ENCODE peak calls at places on chromosomes 6 and 20, in four cellular contexts. One of them, this sample, is unnamed.

GRCh38 chr6:39092124-39092523 is 22.9 kb downstream of the SAYSD1 start:
- DNase-seq in DND-41: no peak
- DNase-seq in astrocyte: no peak
- DNase-seq in CD8-positive, alpha-beta memory T cell: no peak
- DNase-seq in this sample: no peak

GRCh38 chr6:149483302-149483701 is 1.5 kb downstream of the ZC3H12D start:
- DNase-seq in DND-41: no peak
- DNase-seq in astrocyte: no peak
- DNase-seq in CD8-positive, alpha-beta memory T cell: no peak
- DNase-seq in this sample: no peak

GRCh38 chr6:115634899-115635298 is 425.8 kb downstream of the FRK start:
- DNase-seq in DND-41: no peak
- DNase-seq in astrocyte: no peak
- DNase-seq in CD8-positive, alpha-beta memory T cell: no peak
- DNase-seq in this sample: no peak

GRCh38 chr20:13745784-13746183 is 38.9 kb downstream of the ESF1 start:
- DNase-seq in DND-41: no peak
- DNase-seq in astrocyte: no peak
- DNase-seq in CD8-positive, alpha-beta memory T cell: no peak
- DNase-seq in this sample: no peak

GRCh38 chr6:153146413-153146812 is 15.3 kb upstream of the RGS17 start:
- DNase-seq in DND-41: no peak
- DNase-seq in astrocyte: no peak
- DNase-seq in CD8-positive, alpha-beta memory T cell: no peak
- DNase-seq in this sample: no peak

GRCh38 chr6:89353702-89354392 is 1.3 kb upstream of the UBE2J1 start:
- DNase-seq in DND-41: no peak
- DNase-seq in astrocyte: no peak
- DNase-seq in CD8-positive, alpha-beta memory T cell: no peak
- DNase-seq in this sample: no peak

GRCh38 chr6:82073484-82073883 is 174.1 kb downstream of the IBTK start:
- DNase-seq in DND-41: no peak
- DNase-seq in astrocyte: no peak
- DNase-seq in CD8-positive, alpha-beta memory T cell: no peak
- DNase-seq in this sample: no peak

GRCh38 chr6:32627249-32627648 is 10.0 kb upstream of the HLA-DQA1 start:
- DNase-seq in DND-41: no peak
- DNase-seq in astrocyte: no peak
- DNase-seq in CD8-positive, alpha-beta memory T cell: no peak
- DNase-seq in this sample: no peak

GRCh38 chr20:25011261-25011660 is 18.7 kb upstream of the APMAP start:
- DNase-seq in DND-41: no peak
- DNase-seq in astrocyte: no peak
- DNase-seq in CD8-positive, alpha-beta memory T cell: no peak
- DNase-seq in this sample: no peak

GRCh38 chr6:163780993-163781392 is 366.5 kb downstream of the QKI start:
- DNase-seq in DND-41: no peak
- DNase-seq in astrocyte: peak
- DNase-seq in CD8-positive, alpha-beta memory T cell: no peak
- DNase-seq in this sample: no peak

GRCh38 chr20:48192109-48192508 is 406.8 kb upstream of the SULF2 start:
- DNase-seq in DND-41: no peak
- DNase-seq in astrocyte: no peak
- DNase-seq in CD8-positive, alpha-beta memory T cell: no peak
- DNase-seq in this sample: no peak

GRCh38 chr20:49889245-49889942 is 25.9 kb downstream of the SPATA2 start:
- DNase-seq in DND-41: no peak
- DNase-seq in astrocyte: no peak
- DNase-seq in CD8-positive, alpha-beta memory T cell: no peak
- DNase-seq in this sample: no peak

GRCh38 chr6:76555090-76555489 is 482.6 kb upstream of the IMPG1 start:
- DNase-seq in DND-41: no peak
- DNase-seq in astrocyte: no peak
- DNase-seq in CD8-positive, alpha-beta memory T cell: no peak
- DNase-seq in this sample: no peak

GRCh38 chr6:26193467-26194328 is 106.5 kb downstream of the HFE start:
- DNase-seq in DND-41: no peak
- DNase-seq in astrocyte: no peak
- DNase-seq in CD8-positive, alpha-beta memory T cell: no peak
- DNase-seq in this sample: no peak

GRCh38 chr6:26195924-26196845 is 109.0 kb downstream of the HFE start:
- DNase-seq in DND-41: peak
- DNase-seq in astrocyte: no peak
- DNase-seq in CD8-positive, alpha-beta memory T cell: no peak
- DNase-seq in this sample: peak

GRCh38 chr6:26195376-26195923 is 108.2 kb downstream of the HFE start:
- DNase-seq in DND-41: peak
- DNase-seq in astrocyte: peak
- DNase-seq in CD8-positive, alpha-beta memory T cell: peak
- DNase-seq in this sample: peak

GRCh38 chr6:26194774-26195375 is 107.6 kb downstream of the HFE start:
- DNase-seq in DND-41: no peak
- DNase-seq in astrocyte: no peak
- DNase-seq in CD8-positive, alpha-beta memory T cell: no peak
- DNase-seq in this sample: no peak

DNA sequence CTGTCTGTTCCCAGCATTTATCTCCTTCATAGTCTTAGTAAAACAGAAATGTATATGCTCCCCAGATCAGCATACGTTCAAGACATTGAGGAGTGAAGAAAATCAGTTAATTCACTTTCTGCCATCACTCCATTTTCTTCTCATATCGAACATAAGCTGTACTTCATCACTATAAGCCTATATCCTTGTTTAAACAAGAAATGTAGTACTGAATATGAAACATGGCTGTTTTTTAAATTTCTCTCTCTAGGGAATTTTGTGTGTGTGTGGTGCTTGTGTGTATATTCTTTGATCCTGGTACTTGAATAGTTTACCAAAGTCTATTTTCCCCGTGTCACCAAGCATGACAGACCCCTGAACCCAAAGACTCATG is 107.1 kb downstream of the HFE start:
- DNase-seq in DND-41: no peak
- DNase-seq in astrocyte: no peak
- DNase-seq in CD8-positive, alpha-beta memory T cell: no peak
- DNase-seq in this sample: no peak
- H3K27ac ChIP-seq in DND-41: peak
- H3K27ac ChIP-seq in astrocyte: peak
- H3K27ac ChIP-seq in CD8-positive, alpha-beta memory T cell: peak
- H3K27ac ChIP-seq in this sample: peak

GRCh38 chr6:167827062-167827587 is 414 bp downstream of the AFDN start:
- DNase-seq in DND-41: no peak
- DNase-seq in astrocyte: no peak
- DNase-seq in CD8-positive, alpha-beta memory T cell: no peak
- DNase-seq in this sample: peak

GRCh38 chr6:167826230-167827061 is at the start of gene AFDN:
- DNase-seq in DND-41: no peak
- DNase-seq in astrocyte: no peak
- DNase-seq in CD8-positive, alpha-beta memory T cell: peak
- DNase-seq in this sample: peak

GRCh38 chr6:167828325-167828956 is 1.7 kb downstream of the AFDN start:
- DNase-seq in DND-41: no peak
- DNase-seq in astrocyte: no peak
- DNase-seq in CD8-positive, alpha-beta memory T cell: no peak
- DNase-seq in this sample: no peak

GRCh38 chr6:167829513-167829912 is 2.8 kb downstream of the AFDN start:
- DNase-seq in DND-41: no peak
- DNase-seq in astrocyte: peak
- DNase-seq in CD8-positive, alpha-beta memory T cell: no peak
- DNase-seq in this sample: no peak

GRCh38 chr6:167827588-167828324 is 1.0 kb downstream of the AFDN start:
- DNase-seq in DND-41: no peak
- DNase-seq in astrocyte: no peak
- DNase-seq in CD8-positive, alpha-beta memory T cell: no peak
- DNase-seq in this sample: peak
- H3K4me3 ChIP-seq in DND-41: no peak
- H3K4me3 ChIP-seq in astrocyte: peak
- H3K4me3 ChIP-seq in CD8-positive, alpha-beta memory T cell: peak
- H3K4me3 ChIP-seq in this sample: peak

DNA sequence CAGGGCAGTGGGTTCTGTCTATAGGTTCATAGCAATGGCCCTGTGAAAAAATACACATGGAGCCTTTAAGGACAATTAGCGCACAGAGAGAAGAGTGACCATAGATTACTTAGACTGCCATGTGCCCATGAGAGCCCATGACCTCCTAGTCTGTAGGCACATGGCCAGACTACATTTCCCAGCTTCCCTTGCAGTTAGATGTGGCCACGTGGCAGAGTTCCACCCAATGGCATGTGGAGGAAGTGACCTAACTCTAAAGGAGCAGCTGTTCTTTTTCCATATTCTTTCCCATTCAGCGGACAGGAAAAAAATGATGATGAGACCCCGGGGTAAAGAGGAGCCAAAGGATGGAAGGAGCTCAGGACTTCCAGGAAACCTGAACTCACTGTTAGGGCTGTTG is 116.7 kb downstream of the CBLN4 start:
- DNase-seq in DND-41: no peak
- DNase-seq in astrocyte: no peak
- DNase-seq in CD8-positive, alpha-beta memory T cell: no peak
- DNase-seq in this sample: no peak
- H3K27ac ChIP-seq in DND-41: no peak
- H3K27ac ChIP-seq in astrocyte: no peak
- H3K27ac ChIP-seq in CD8-positive, alpha-beta memory T cell: no peak
- H3K27ac ChIP-seq in this sample: no peak

DNA sequence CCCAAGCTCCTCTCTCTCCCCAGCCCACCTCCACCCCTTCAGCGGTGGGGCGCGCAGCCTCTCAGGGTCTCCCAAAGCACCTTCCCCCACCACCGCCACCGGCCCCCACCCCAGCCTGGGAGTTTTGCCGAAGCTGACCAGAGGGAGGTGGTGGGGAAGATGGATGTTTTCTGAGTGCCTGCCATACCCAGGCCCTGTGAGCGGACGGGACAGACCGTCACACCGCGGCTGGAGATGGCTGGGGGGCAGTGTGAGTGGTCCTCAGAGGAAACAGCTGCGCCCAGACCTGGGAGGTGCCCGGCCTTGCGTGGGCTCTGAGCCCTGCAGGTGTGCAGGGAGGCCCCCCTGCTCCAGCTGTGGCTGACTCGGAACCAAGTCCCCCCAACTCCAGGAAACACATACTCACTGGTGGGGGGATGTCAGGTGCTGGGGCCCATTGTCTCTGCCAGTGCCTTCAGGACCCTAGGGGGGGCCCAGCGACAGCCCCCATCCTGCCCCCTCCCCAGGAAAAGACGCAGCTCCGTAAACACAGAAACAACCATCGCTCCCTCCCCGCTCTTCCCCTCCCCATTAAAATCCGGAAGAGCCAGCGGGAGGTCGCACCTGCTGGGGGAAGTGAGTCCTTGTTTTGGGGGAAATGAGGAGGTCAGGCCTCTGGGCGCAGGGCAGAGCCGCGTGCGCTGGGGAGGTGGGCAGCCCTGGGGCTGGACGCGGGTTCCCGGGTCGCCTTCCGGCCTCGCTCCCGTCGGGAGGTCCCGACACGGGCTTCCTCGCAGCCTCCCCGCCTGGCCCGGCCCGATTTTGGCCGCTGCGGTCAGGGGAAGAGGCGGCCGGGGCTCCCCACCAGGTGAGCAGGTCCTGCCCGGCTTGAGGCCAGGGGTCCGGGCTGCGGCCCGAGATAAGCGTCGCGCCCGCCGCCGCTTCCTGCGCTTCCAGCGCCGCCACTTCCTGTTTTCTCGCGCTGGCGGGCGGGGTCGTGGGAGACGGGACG is 6.1 kb downstream of the C20orf204 start:
- DNase-seq in DND-41: peak
- DNase-seq in astrocyte: no peak
- DNase-seq in CD8-positive, alpha-beta memory T cell: no peak
- DNase-seq in this sample: no peak
- H3K4me3 ChIP-seq in DND-41: peak
- H3K4me3 ChIP-seq in astrocyte: no peak
- H3K4me3 ChIP-seq in CD8-positive, alpha-beta memory T cell: peak
- H3K4me3 ChIP-seq in this sample: peak

GRCh38 chr6:36050947-36051710 is 23.5 kb downstream of the MAPK14 start:
- DNase-seq in DND-41: no peak
- DNase-seq in astrocyte: no peak
- DNase-seq in CD8-positive, alpha-beta memory T cell: no peak
- DNase-seq in this sample: no peak

GRCh38 chr6:36050305-36050704 is 22.7 kb downstream of the MAPK14 start:
- DNase-seq in DND-41: no peak
- DNase-seq in astrocyte: no peak
- DNase-seq in CD8-positive, alpha-beta memory T cell: no peak
- DNase-seq in this sample: no peak

GRCh38 chr6:36053878-36054277 is 26.3 kb downstream of the MAPK14 start:
- DNase-seq in DND-41: no peak
- DNase-seq in astrocyte: no peak
- DNase-seq in CD8-positive, alpha-beta memory T cell: no peak
- DNase-seq in this sample: no peak

GRCh38 chr6:36054415-36054814 is 26.8 kb downstream of the MAPK14 start:
- DNase-seq in DND-41: no peak
- DNase-seq in astrocyte: no peak
- DNase-seq in CD8-positive, alpha-beta memory T cell: no peak
- DNase-seq in this sample: no peak

GRCh38 chr6:36052092-36052491 is 24.5 kb downstream of the MAPK14 start:
- DNase-seq in DND-41: no peak
- DNase-seq in astrocyte: no peak
- DNase-seq in CD8-positive, alpha-beta memory T cell: no peak
- DNase-seq in this sample: no peak
- H3K27ac ChIP-seq in DND-41: no peak
- H3K27ac ChIP-seq in astrocyte: no peak
- H3K27ac ChIP-seq in CD8-positive, alpha-beta memory T cell: no peak
- H3K27ac ChIP-seq in this sample: no peak

GRCh38 chr6:133938533-133938932 is 14.5 kb upstream of the TBPL1 start:
- DNase-seq in DND-41: no peak
- DNase-seq in astrocyte: no peak
- DNase-seq in CD8-positive, alpha-beta memory T cell: no peak
- DNase-seq in this sample: no peak

GRCh38 chr6:133945158-133945557 is 7.9 kb upstream of the TBPL1 start:
- DNase-seq in DND-41: no peak
- DNase-seq in astrocyte: no peak
- DNase-seq in CD8-positive, alpha-beta memory T cell: no peak
- DNase-seq in this sample: no peak

GRCh38 chr6:133937909-133938308 is 15.1 kb upstream of the TBPL1 start:
- DNase-seq in DND-41: no peak
- DNase-seq in astrocyte: no peak
- DNase-seq in CD8-positive, alpha-beta memory T cell: no peak
- DNase-seq in this sample: no peak

GRCh38 chr6:133939778-133940667 is 13.0 kb upstream of the TBPL1 start:
- DNase-seq in DND-41: no peak
- DNase-seq in astrocyte: no peak
- DNase-seq in CD8-positive, alpha-beta memory T cell: no peak
- DNase-seq in this sample: no peak
- H3K4me3 ChIP-seq in DND-41: no peak
- H3K4me3 ChIP-seq in astrocyte: no peak
- H3K4me3 ChIP-seq in CD8-positive, alpha-beta memory T cell: no peak
- H3K4me3 ChIP-seq in this sample: no peak